ENCODE peak calls at places on chromosomes 12 and 14, in five cellular contexts. V is esophagus squamous epithelium; P is neuronal stem cell; K is GM12878; B is naive thymus-derived CD4-positive, alpha-beta T cell. A is an unnamed sample. For H3K36me3 and H3K9me3, the result is how much of the 10 kb centered on the place peaks cover.

GRCh38 chr12:47935196-47935595 is 28.2 kb upstream of the TMEM106C start:
- DNase-seq in V (no peak), P (no peak), K (no peak), B (no peak), A (peak)

GRCh38 chr12:95790912-95791849 is 617 bp upstream of the NTN4 start:
- DNase-seq in V (no peak), P (peak), K (no peak), B (peak), A (peak)

GRCh38 chr12:52277486-52278245 is 3.2 kb downstream of the KRT86 start:
- DNase-seq in V (no peak), P (no peak), K (no peak), B (no peak), A (peak)

GRCh38 chr12:131862084-131862441 is 32.4 kb upstream of the ULK1 start:
- DNase-seq in V (no peak), P (no peak), K (no peak), B (no peak), A (no peak)

GRCh38 chr14:32611752-32612151 is 282.7 kb downstream of the AKAP6 start:
- DNase-seq in V (no peak), P (no peak), K (no peak), B (no peak), A (no peak)

GRCh38 chr12:78290606-78291345 is 460.1 kb downstream of the NAV3 start:
- DNase-seq in V (no peak), P (no peak), K (no peak), B (no peak), A (no peak)

GRCh38 chr12:114777052-114777451 is 93.1 kb upstream of the TBX3 start:
- DNase-seq in V (no peak), P (no peak), K (no peak), B (no peak), A (no peak)

GRCh38 chr12:119744900-119745606 is 77.1 kb downstream of the PRKAB1 start:
- DNase-seq in V (no peak), P (no peak), K (no peak), B (no peak), A (no peak)

GRCh38 chr12:116172224-116172849 is 105.2 kb downstream of the MED13L start:
- DNase-seq in V (no peak), P (no peak), K (no peak), B (no peak), A (no peak)

GRCh38 chr12:12979151-12979550 is 20.9 kb downstream of the HEBP1 start:
- DNase-seq in V (no peak), P (no peak), K (no peak), B (no peak), A (no peak)

GRCh38 chr14:72723741-72724530 is 170.0 kb downstream of the DPF3 start:
- DNase-seq in V (no peak), P (no peak), K (no peak), B (no peak), A (peak)

GRCh38 chr12:94872671-94873367 is 130.7 kb downstream of the NDUFA12 start:
- DNase-seq in V (no peak), P (no peak), K (no peak), B (no peak), A (no peak)

GRCh38 chr14:105487986-105488777 is 1.5 kb downstream of the CRIP1 start:
- DNase-seq in V (no peak), P (no peak), K (no peak), B (peak), A (no peak)

GRCh38 chr12:47912575-47912974 is 7.8 kb upstream of the VDR start:
- DNase-seq in V (no peak), P (no peak), K (no peak), B (no peak), A (no peak)

GRCh38 chr12:75977952-75978671 is 53.5 kb downstream of the PHLDA1 start:
- DNase-seq in V (peak), P (peak), K (peak), B (peak), A (peak)

GRCh38 chr12:6355491-6356373 is 13.9 kb upstream of the TNFRSF1A start:
- DNase-seq in V (no peak), P (no peak), K (no peak), B (no peak), A (no peak)

GRCh38 chr12:7899755-7900154 is 27.0 kb upstream of the SLC2A14 start:
- DNase-seq in V (no peak), P (no peak), K (no peak), B (no peak), A (peak)

GRCh38 chr12:120737557-120738251 is 12.1 kb downstream of the ACADS start:
- DNase-seq in V (no peak), P (no peak), K (no peak), B (no peak), A (peak)

GRCh38 chr12:130013771-130014484 is 110.1 kb upstream of the TMEM132D start:
- DNase-seq in V (no peak), P (peak), K (no peak), B (peak), A (peak)

GRCh38 chr12:88235183-88235833 is 93.2 kb downstream of the TMTC3 start:
- DNase-seq in V (no peak), P (no peak), K (peak), B (no peak), A (no peak)

GRCh38 chr12:79689041-79689476 is 1.7 kb downstream of the PAWR start:
- DNase-seq in V (no peak), P (no peak), K (no peak), B (peak), A (no peak)

GRCh38 chr14:23639048-23639890 is 3.1 kb downstream of the DHRS2 start:
- DNase-seq in V (no peak), P (no peak), K (no peak), B (no peak), A (no peak)

GRCh38 chr14:24436355-24437019 is 6.1 kb downstream of the SDR39U1 start:
- DNase-seq in V (no peak), P (peak), K (no peak), B (peak), A (peak)

GRCh38 chr14:51501746-51502145 is 150.0 kb upstream of the FRMD6 start:
- DNase-seq in V (no peak), P (no peak), K (no peak), B (no peak), A (no peak)

GRCh38 chr12:67701121-67701520 is 52.6 kb downstream of the DYRK2 start:
- DNase-seq in V (no peak), P (no peak), K (no peak), B (no peak), A (no peak)

GRCh38 chr14:73283592-73284379 is 46.5 kb downstream of the PAPLN start:
- DNase-seq in V (no peak), P (peak), K (no peak), B (no peak), A (peak)

GRCh38 chr12:92629349-92630065 is 73.3 kb upstream of the PLEKHG7 start:
- DNase-seq in V (no peak), P (no peak), K (no peak), B (no peak), A (peak)

GRCh38 chr12:22415342-22416309 is 81.1 kb upstream of the ST8SIA1 start:
- DNase-seq in V (no peak), P (no peak), K (no peak), B (no peak), A (no peak)

GRCh38 chr14:95015046-95015445 is 142.3 kb downstream of the DICER1 start:
- DNase-seq in V (no peak), P (no peak), K (no peak), B (no peak), A (no peak)

GRCh38 chr12:104218935-104219334 is 3.4 kb downstream of the TXNRD1 start:
- DNase-seq in V (no peak), P (no peak), K (no peak), B (no peak), A (no peak)

GRCh38 chr14:69812725-69813124 is 15.7 kb upstream of the SLC10A1 start:
- DNase-seq in V (no peak), P (no peak), K (no peak), B (no peak), A (no peak)

GRCh38 chr14:104820669-104821228 is 19.8 kb downstream of the ZBTB42 start:
- DNase-seq in V (no peak), P (no peak), K (no peak), B (no peak), A (peak)

DNA sequence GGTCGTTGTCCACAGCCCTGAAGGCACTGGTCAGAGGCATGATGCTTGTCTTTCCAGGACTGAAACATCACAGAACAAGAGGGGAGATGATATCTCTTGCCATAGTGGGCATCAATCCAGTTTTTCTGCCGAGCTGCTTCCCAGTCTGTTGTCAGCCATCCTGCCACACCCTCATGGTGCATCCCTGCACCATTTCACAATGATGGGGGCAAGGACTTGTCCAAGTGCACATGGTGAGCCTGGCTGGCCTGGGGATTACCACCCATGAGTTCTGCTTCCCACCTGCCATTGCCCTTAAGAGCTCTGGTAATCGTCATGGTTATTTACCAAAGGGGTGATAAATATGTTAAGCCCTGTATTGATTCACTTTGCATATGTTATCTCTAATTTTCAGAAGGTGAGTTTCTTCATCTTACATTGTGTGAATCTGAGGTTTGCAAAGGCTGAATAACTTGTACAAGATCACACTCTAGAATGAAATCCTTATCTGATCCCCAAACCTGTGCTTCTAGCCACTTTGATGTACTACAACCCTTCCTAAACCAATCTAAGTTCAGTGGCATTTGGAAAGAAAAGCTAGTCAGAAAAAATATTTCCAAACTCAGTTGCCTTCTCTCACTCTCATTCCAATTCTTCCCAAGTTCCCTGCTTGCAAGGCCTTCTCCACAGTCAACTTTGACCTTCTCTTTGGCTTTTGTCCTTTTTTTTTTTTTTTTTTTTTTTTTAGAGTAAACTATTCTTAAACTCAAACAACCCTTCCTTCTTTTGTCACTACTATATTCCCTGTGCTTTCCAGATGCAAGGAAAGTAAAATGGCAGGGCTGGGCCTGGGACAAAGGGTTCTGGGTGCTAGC is 2.3 kb downstream of the AVIL start:
- DNase-seq in V (no peak), P (no peak), K (no peak), B (no peak), A (no peak)
- H3K27ac ChIP-seq in V (peak), P (no peak), K (no peak), B (no peak), A (no peak)

GRCh38 chr12:50101663-50102062 is 2.1 kb upstream of the GPD1 start:
- DNase-seq in V (no peak), P (no peak), K (no peak), B (no peak), A (peak)

GRCh38 chr12:50099302-50100008 is 4.4 kb upstream of the GPD1 start:
- DNase-seq in V (no peak), P (no peak), K (no peak), B (no peak), A (no peak)

GRCh38 chr12:50102186-50102585 is 1.6 kb upstream of the GPD1 start:
- DNase-seq in V (no peak), P (no peak), K (no peak), B (no peak), A (no peak)

GRCh38 chr12:50102648-50103309 is 1.0 kb upstream of the GPD1 start:
- DNase-seq in V (no peak), P (no peak), K (no peak), B (no peak), A (no peak)

DNA sequence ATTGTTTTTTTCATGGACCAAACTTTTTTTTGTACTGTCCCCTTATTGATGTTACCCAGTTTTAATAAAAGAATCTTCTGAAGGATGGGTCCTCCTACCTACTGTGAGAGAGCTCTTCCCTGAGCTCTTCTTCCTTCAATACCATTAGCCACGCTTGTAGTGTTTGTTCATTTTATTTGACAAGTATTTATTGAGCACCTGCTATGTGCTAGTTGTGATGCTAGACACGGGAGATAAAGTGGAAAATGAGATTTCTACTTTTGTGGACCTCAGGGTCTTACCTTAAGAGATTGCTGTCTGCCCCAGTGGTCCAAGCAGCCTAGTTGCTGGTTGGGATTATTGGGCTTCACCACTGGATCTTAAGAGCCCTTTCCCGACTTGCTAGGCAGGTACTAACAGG is 3.2 kb upstream of the GPD1 start:
- DNase-seq in V (no peak), P (no peak), K (no peak), B (no peak), A (no peak)
- H3K36me3 ChIP-seq in V (under half), P (under half), K (under half), B (half or more), A (under half)

GRCh38 chr14:87450193-87450592 is 542.8 kb downstream of the GALC start:
- DNase-seq in V (no peak), P (no peak), K (no peak), B (no peak), A (no peak)
- H3K9me3 ChIP-seq in V (under half), P (under half), K (under half), B (under half), A (under half)

DNA sequence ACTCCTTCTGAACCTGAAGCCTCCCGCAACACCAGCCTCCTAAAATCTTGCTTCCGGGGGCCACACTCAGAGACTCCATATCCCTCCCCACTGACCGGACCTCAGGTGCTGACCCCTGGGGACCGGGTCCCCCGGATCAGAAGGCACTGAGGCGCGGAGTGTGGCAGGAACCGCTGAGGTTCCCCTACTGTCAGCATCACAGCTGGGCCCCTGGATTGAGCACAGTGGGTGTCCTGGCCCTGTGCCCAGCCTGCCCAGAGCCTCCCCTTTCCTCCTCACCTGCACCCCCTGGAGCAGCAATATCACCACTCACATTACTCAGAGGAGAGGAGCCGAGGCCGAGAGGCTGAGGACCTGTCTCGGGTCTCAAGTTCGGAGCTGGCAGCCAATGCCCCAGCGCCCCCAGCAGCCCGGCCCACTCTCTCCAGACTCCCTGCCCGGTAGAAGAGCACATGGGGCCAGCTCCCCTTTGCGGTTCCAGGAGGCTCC is 101.2 kb upstream of the EIF5 start:
- DNase-seq in V (no peak), P (no peak), K (no peak), B (no peak), A (no peak)
- H3K27ac ChIP-seq in V (no peak), P (no peak), K (no peak), B (no peak), A (no peak)

GRCh38 chr12:49796606-49797451 is 31.4 kb downstream of the NCKAP5L start:
- DNase-seq in V (no peak), P (no peak), K (no peak), B (no peak), A (no peak)

GRCh38 chr12:49797452-49797782 is 30.8 kb downstream of the NCKAP5L start:
- DNase-seq in V (no peak), P (no peak), K (no peak), B (no peak), A (no peak)

GRCh38 chr12:49798934-49799333 is 29.3 kb downstream of the NCKAP5L start:
- DNase-seq in V (no peak), P (no peak), K (no peak), B (no peak), A (no peak)

GRCh38 chr12:49796155-49796554 is 32.1 kb downstream of the NCKAP5L start:
- DNase-seq in V (no peak), P (no peak), K (no peak), B (no peak), A (no peak)

DNA sequence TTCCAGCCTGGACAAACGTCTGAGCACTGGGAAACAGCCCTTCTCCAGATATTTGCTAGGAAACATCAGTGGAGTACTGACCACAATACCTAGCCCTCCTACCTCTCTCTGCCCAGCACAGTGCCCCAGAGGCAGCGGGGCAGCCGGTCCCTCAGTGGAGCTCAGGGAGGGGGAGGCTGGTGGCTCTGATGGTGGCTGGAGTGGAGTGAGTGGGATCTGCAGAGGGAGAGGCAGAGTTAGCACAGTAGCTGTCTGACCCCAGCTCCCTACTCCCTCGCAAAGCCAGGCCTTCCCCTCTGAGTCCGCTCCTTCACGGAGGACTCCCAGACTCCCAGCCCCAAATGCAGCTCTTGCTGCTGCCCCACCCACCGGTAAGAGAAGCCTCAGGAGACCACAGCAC is 30.0 kb downstream of the NCKAP5L start:
- DNase-seq in V (no peak), P (no peak), K (no peak), B (no peak), A (no peak)
- H3K36me3 ChIP-seq in V (under half), P (under half), K (under half), B (half or more), A (under half)

DNA sequence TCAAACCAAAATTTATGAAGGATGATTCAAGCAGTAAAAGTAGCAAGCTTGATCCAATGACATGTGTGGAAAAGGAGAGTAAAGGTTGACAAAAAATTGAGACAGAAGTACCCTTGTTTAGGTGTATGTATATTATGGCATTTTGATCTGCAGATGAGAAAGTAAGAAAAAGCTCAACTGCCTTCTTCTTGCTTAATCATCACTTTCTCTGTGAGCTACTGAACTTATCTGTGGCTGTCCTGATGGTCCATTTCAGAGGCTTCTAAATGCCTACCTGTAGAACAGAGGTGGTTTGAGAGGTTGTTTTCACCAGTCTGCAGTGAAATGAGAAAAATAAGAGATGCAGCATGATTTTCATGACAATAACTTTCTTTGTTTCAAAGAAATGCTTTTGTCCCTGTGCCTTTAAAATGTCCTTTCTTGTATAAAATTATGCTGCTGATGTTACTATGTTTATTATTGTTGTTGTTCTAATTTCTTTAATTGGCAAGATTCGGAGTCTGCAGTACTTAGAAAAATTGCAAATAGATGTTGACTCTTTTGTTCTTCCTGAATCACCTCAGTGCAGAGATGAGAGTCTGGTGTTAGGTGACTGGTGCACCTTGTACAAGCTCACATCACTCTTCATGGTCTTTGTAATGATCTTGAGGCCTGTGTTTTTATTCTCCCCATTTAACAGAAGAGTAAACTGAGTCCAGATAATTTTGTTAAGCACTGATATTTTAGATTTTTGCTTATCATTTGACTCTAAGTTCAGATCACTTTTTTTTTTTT is 821.9 kb downstream of the VRK1 start:
- DNase-seq in V (no peak), P (no peak), K (no peak), B (no peak), A (no peak)
- H3K9me3 ChIP-seq in V (under half), P (under half), K (under half), B (under half), A (under half)

DNA sequence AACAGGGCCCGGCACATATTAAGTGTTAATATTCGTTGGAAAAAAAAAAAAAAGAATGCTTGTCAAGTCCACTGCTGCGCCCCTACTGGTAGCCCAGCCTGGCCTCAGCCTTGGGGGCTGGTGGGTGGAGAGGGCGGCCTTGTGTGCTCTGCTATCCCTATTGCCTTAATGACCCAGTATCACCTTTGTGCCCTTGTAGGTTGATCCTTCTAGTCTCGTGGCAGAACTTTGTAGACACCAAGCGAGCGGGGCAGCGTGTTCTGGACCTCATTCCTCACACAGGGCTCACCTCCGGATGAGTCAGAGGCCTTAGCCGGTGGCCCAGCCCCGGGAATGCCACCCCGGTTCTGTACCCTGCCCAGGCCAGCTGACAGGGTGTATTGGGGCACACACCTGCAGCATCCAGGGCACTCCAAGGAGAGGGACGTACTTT is 1.8 kb upstream of the RCOR1 start:
- DNase-seq in V (no peak), P (no peak), K (no peak), B (peak), A (peak)
- H3K27ac ChIP-seq in V (peak), P (no peak), K (no peak), B (peak), A (peak)

GRCh38 chr14:20381341-20381740 is 32.0 kb downstream of the TEP1 start:
- DNase-seq in V (no peak), P (no peak), K (no peak), B (no peak), A (no peak)
- H3K36me3 ChIP-seq in V (half or more), P (under half), K (under half), B (half or more), A (under half)